ENCODE peak calls at places on chromosomes 6 and 20, in five cellular contexts. N is activated CD4-positive, alpha-beta T cell treated with anti-CD3 and anti-CD28 coated beads for 1 hour; O is T-helper 1 cell; I is A549; Z is omental fat pad. C is an unnamed sample.

GRCh38 chr6:122808121-122808885 is 19.2 kb downstream of the SMPDL3A start:
- DNase-seq in O (no peak), N (no peak), I (no peak), Z (no peak), C (no peak)

GRCh38 chr6:154058963-154059680 is 20.1 kb downstream of the OPRM1 start:
- DNase-seq in Z (no peak), O (no peak), N (no peak), I (no peak), C (no peak)

GRCh38 chr6:69973138-69973537 is 106.8 kb downstream of the COL19A1 start:
- DNase-seq in Z (no peak), I (no peak), O (no peak), N (no peak), C (no peak)

GRCh38 chr20:18279231-18279630 is 9.1 kb upstream of the ZNF133 start:
- DNase-seq in Z (no peak), O (no peak), I (no peak), N (no peak), C (no peak)

GRCh38 chr6:155341130-155341828 is 27.0 kb upstream of the TFB1M start:
- DNase-seq in O (no peak), I (no peak), N (no peak), Z (no peak), C (no peak)

GRCh38 chr6:7914991-7915789 is 4.6 kb upstream of the TXNDC5 start:
- DNase-seq in O (no peak), I (no peak), Z (no peak), N (no peak), C (peak; percentile 84)

GRCh38 chr6:80547827-80548226 is 441.4 kb downstream of the BCKDHB start:
- DNase-seq in N (no peak), O (no peak), Z (no peak), I (no peak), C (no peak)

GRCh38 chr6:161228911-161229591 is 44.8 kb downstream of the AGPAT4 start:
- DNase-seq in O (no peak), I (no peak), N (no peak), Z (no peak), C (no peak)

GRCh38 chr6:106913676-106914280 is 60.8 kb downstream of the CD24 start:
- DNase-seq in Z (no peak), I (no peak), N (no peak), O (no peak), C (no peak)

GRCh38 chr20:57237006-57237953 is 29.2 kb downstream of the BMP7 start:
- DNase-seq in N (no peak), O (no peak), I (no peak), Z (no peak), C (no peak)

GRCh38 chr6:87498048-87498447 is 25.3 kb downstream of the SLC35A1 start:
- DNase-seq in N (no peak), Z (no peak), O (no peak), I (no peak), C (no peak)

GRCh38 chr6:170067257-170067656 is 223.6 kb downstream of the DLL1 start:
- DNase-seq in O (no peak), N (no peak), Z (no peak), I (no peak), C (no peak)

GRCh38 chr6:127176175-127176574 is 57.7 kb downstream of the RSPO3 start:
- DNase-seq in N (no peak), I (no peak), Z (no peak), O (no peak), C (no peak)

GRCh38 chr6:119350202-119351004 is 842 bp upstream of the MAN1A1 start:
- DNase-seq in O (peak; percentile 27), Z (no peak), N (no peak), I (no peak), C (no peak)